ENCODE peak calls at places on chromosomes 1 and 21, in seven cellular contexts. One of them, this sample, is unnamed.

GRCh38 chr1:63774617-63775417 is 1.0 kb downstream of the ROR1 start:
- DNase-seq in RWPE1: peak; percentile 51
- DNase-seq in GM12892: peak; percentile 14
- DNase-seq in naive thymus-derived CD4-positive, alpha-beta T cell: no peak
- DNase-seq in myocyte: peak; percentile 56
- DNase-seq in erythroblast: no peak
- DNase-seq in GM12891: peak; percentile 19
- DNase-seq in this sample: peak; percentile 45

GRCh38 chr1:30043731-30044408 is 679.5 kb downstream of the MATN1 start:
- DNase-seq in GM12891: no peak
- DNase-seq in erythroblast: no peak
- DNase-seq in myocyte: no peak
- DNase-seq in GM12892: no peak
- DNase-seq in RWPE1: no peak
- DNase-seq in naive thymus-derived CD4-positive, alpha-beta T cell: no peak
- DNase-seq in this sample: no peak

GRCh38 chr1:96557336-96557735 is 164.2 kb upstream of the PTBP2 start:
- DNase-seq in myocyte: no peak
- DNase-seq in erythroblast: no peak
- DNase-seq in RWPE1: no peak
- DNase-seq in naive thymus-derived CD4-positive, alpha-beta T cell: no peak
- DNase-seq in GM12892: no peak
- DNase-seq in GM12891: no peak
- DNase-seq in this sample: no peak

GRCh38 chr1:84960371-84960770 is 36.5 kb downstream of the MCOLN2 start:
- DNase-seq in myocyte: peak; percentile 13
- DNase-seq in erythroblast: no peak
- DNase-seq in RWPE1: no peak
- DNase-seq in GM12892: no peak
- DNase-seq in GM12891: no peak
- DNase-seq in naive thymus-derived CD4-positive, alpha-beta T cell: no peak
- DNase-seq in this sample: no peak

GRCh38 chr1:231665046-231665445 is 38.5 kb downstream of the DISC1 start:
- DNase-seq in GM12892: no peak
- DNase-seq in naive thymus-derived CD4-positive, alpha-beta T cell: no peak
- DNase-seq in myocyte: no peak
- DNase-seq in RWPE1: no peak
- DNase-seq in erythroblast: no peak
- DNase-seq in GM12891: no peak
- DNase-seq in this sample: no peak

GRCh38 chr1:111139234-111139955 is 498 bp downstream of the DRAM2 start:
- DNase-seq in RWPE1: peak; percentile 57
- DNase-seq in GM12892: peak; percentile 40
- DNase-seq in GM12891: peak; percentile 37
- DNase-seq in naive thymus-derived CD4-positive, alpha-beta T cell: peak; percentile 38
- DNase-seq in myocyte: peak; percentile 62
- DNase-seq in erythroblast: peak; percentile 73
- DNase-seq in this sample: no peak

GRCh38 chr1:202765726-202766125 is 42.5 kb downstream of the KDM5B start:
- DNase-seq in GM12891: no peak
- DNase-seq in naive thymus-derived CD4-positive, alpha-beta T cell: no peak
- DNase-seq in myocyte: no peak
- DNase-seq in RWPE1: no peak
- DNase-seq in erythroblast: no peak
- DNase-seq in GM12892: no peak
- DNase-seq in this sample: no peak

GRCh38 chr1:227470688-227471087 is 92.7 kb upstream of the ZNF678 start:
- DNase-seq in GM12892: no peak
- DNase-seq in naive thymus-derived CD4-positive, alpha-beta T cell: no peak
- DNase-seq in erythroblast: no peak
- DNase-seq in myocyte: no peak
- DNase-seq in GM12891: no peak
- DNase-seq in RWPE1: no peak
- DNase-seq in this sample: no peak

GRCh38 chr1:198001776-198002408 is 84.7 kb downstream of the LHX9 start:
- DNase-seq in erythroblast: no peak
- DNase-seq in GM12892: no peak
- DNase-seq in naive thymus-derived CD4-positive, alpha-beta T cell: no peak
- DNase-seq in RWPE1: no peak
- DNase-seq in myocyte: no peak
- DNase-seq in GM12891: no peak
- DNase-seq in this sample: no peak

GRCh38 chr1:223496883-223497282 is 103.7 kb downstream of the CCDC185 start:
- DNase-seq in GM12892: no peak
- DNase-seq in naive thymus-derived CD4-positive, alpha-beta T cell: no peak
- DNase-seq in myocyte: no peak
- DNase-seq in erythroblast: no peak
- DNase-seq in RWPE1: no peak
- DNase-seq in GM12891: no peak
- DNase-seq in this sample: no peak

GRCh38 chr1:152645146-152645545 is 18.0 kb upstream of the LCE2D start:
- DNase-seq in erythroblast: no peak
- DNase-seq in GM12892: no peak
- DNase-seq in naive thymus-derived CD4-positive, alpha-beta T cell: no peak
- DNase-seq in RWPE1: no peak
- DNase-seq in myocyte: peak; percentile 64
- DNase-seq in GM12891: no peak
- DNase-seq in this sample: no peak

GRCh38 chr21:40835179-40835694 is 11.7 kb downstream of the DSCAM start:
- DNase-seq in naive thymus-derived CD4-positive, alpha-beta T cell: no peak
- DNase-seq in erythroblast: no peak
- DNase-seq in myocyte: no peak
- DNase-seq in GM12892: no peak
- DNase-seq in RWPE1: no peak
- DNase-seq in GM12891: no peak
- DNase-seq in this sample: no peak

GRCh38 chr1:119000371-119001180 is 12.4 kb upstream of the TBX15 start:
- DNase-seq in RWPE1: no peak
- DNase-seq in naive thymus-derived CD4-positive, alpha-beta T cell: no peak
- DNase-seq in GM12891: no peak
- DNase-seq in erythroblast: no peak
- DNase-seq in myocyte: no peak
- DNase-seq in GM12892: no peak
- DNase-seq in this sample: no peak

GRCh38 chr1:206049919-206050600 is 2.9 kb upstream of the RHEX start:
- DNase-seq in naive thymus-derived CD4-positive, alpha-beta T cell: no peak
- DNase-seq in RWPE1: no peak
- DNase-seq in GM12891: no peak
- DNase-seq in GM12892: no peak
- DNase-seq in erythroblast: no peak
- DNase-seq in myocyte: no peak
- DNase-seq in this sample: no peak

GRCh38 chr1:162914601-162915000 is 53.6 kb upstream of the CCDC190 start:
- DNase-seq in myocyte: no peak
- DNase-seq in naive thymus-derived CD4-positive, alpha-beta T cell: no peak
- DNase-seq in GM12892: no peak
- DNase-seq in GM12891: no peak
- DNase-seq in erythroblast: no peak
- DNase-seq in RWPE1: no peak
- DNase-seq in this sample: no peak

GRCh38 chr1:202858306-202858705 is 30.6 kb downstream of the RABIF start:
- DNase-seq in naive thymus-derived CD4-positive, alpha-beta T cell: no peak
- DNase-seq in erythroblast: no peak
- DNase-seq in RWPE1: no peak
- DNase-seq in myocyte: no peak
- DNase-seq in GM12891: no peak
- DNase-seq in GM12892: no peak
- DNase-seq in this sample: no peak

GRCh38 chr1:150302907-150303306 is 9.2 kb downstream of the MRPS21 start:
- DNase-seq in erythroblast: no peak
- DNase-seq in GM12892: no peak
- DNase-seq in RWPE1: no peak
- DNase-seq in myocyte: no peak
- DNase-seq in GM12891: no peak
- DNase-seq in naive thymus-derived CD4-positive, alpha-beta T cell: no peak
- DNase-seq in this sample: no peak

GRCh38 chr1:109931189-109931672 is 20.6 kb downstream of the CSF1 start:
- DNase-seq in GM12891: no peak
- DNase-seq in erythroblast: peak; percentile 55
- DNase-seq in RWPE1: no peak
- DNase-seq in GM12892: no peak
- DNase-seq in naive thymus-derived CD4-positive, alpha-beta T cell: no peak
- DNase-seq in myocyte: peak; percentile 85
- DNase-seq in this sample: peak; percentile 82

GRCh38 chr1:34784751-34785221 is 3.8 kb downstream of the GJB3 start:
- DNase-seq in RWPE1: no peak
- DNase-seq in myocyte: no peak
- DNase-seq in GM12891: no peak
- DNase-seq in erythroblast: no peak
- DNase-seq in GM12892: no peak
- DNase-seq in naive thymus-derived CD4-positive, alpha-beta T cell: no peak
- DNase-seq in this sample: no peak

GRCh38 chr1:214717323-214717722 is 114.3 kb downstream of the CENPF start:
- DNase-seq in naive thymus-derived CD4-positive, alpha-beta T cell: no peak
- DNase-seq in RWPE1: no peak
- DNase-seq in GM12892: no peak
- DNase-seq in GM12891: no peak
- DNase-seq in erythroblast: no peak
- DNase-seq in myocyte: no peak
- DNase-seq in this sample: no peak

GRCh38 chr1:174701565-174701964 is 253.8 kb downstream of the GPR52 start:
- DNase-seq in myocyte: no peak
- DNase-seq in GM12891: no peak
- DNase-seq in RWPE1: no peak
- DNase-seq in GM12892: no peak
- DNase-seq in erythroblast: no peak
- DNase-seq in naive thymus-derived CD4-positive, alpha-beta T cell: no peak
- DNase-seq in this sample: no peak

GRCh38 chr1:235030919-235031596 is 97.6 kb downstream of the TOMM20 start:
- DNase-seq in GM12892: no peak
- DNase-seq in GM12891: no peak
- DNase-seq in erythroblast: no peak
- DNase-seq in myocyte: no peak
- DNase-seq in naive thymus-derived CD4-positive, alpha-beta T cell: no peak
- DNase-seq in RWPE1: no peak
- DNase-seq in this sample: no peak

GRCh38 chr1:225318706-225319575 is 108.9 kb downstream of the LBR start:
- DNase-seq in erythroblast: peak; percentile 49
- DNase-seq in myocyte: peak; percentile 62
- DNase-seq in GM12892: peak; percentile 1
- DNase-seq in GM12891: peak; percentile 13
- DNase-seq in RWPE1: peak; percentile 72
- DNase-seq in naive thymus-derived CD4-positive, alpha-beta T cell: peak; percentile 2
- DNase-seq in this sample: no peak

GRCh38 chr1:22723151-22723550 is 12.5 kb downstream of the EPHB2 start:
- DNase-seq in RWPE1: no peak
- DNase-seq in GM12892: no peak
- DNase-seq in GM12891: no peak
- DNase-seq in myocyte: no peak
- DNase-seq in naive thymus-derived CD4-positive, alpha-beta T cell: no peak
- DNase-seq in erythroblast: no peak
- DNase-seq in this sample: no peak

GRCh38 chr1:17494114-17494729 is 45.3 kb upstream of the ARHGEF10L start:
- DNase-seq in naive thymus-derived CD4-positive, alpha-beta T cell: peak; percentile 25
- DNase-seq in RWPE1: peak; percentile 87
- DNase-seq in GM12892: peak; percentile 69
- DNase-seq in myocyte: peak; percentile 62
- DNase-seq in GM12891: peak; percentile 70
- DNase-seq in erythroblast: peak; percentile 84
- DNase-seq in this sample: peak; percentile 85

GRCh38 chr1:109307363-109308021 is 681 bp upstream of the MYBPHL start:
- DNase-seq in naive thymus-derived CD4-positive, alpha-beta T cell: no peak
- DNase-seq in erythroblast: no peak
- DNase-seq in RWPE1: no peak
- DNase-seq in GM12891: no peak
- DNase-seq in GM12892: no peak
- DNase-seq in myocyte: peak; percentile 63
- DNase-seq in this sample: no peak

GRCh38 chr1:35894183-35894582 is 11.2 kb downstream of the AGO1 start:
- DNase-seq in myocyte: no peak
- DNase-seq in GM12891: peak; percentile 28
- DNase-seq in naive thymus-derived CD4-positive, alpha-beta T cell: no peak
- DNase-seq in RWPE1: no peak
- DNase-seq in erythroblast: peak; percentile 62
- DNase-seq in GM12892: peak; percentile 16
- DNase-seq in this sample: no peak

GRCh38 chr1:34742667-34743270 is 12.1 kb upstream of the GJB5 start:
- DNase-seq in GM12892: peak; percentile 90
- DNase-seq in RWPE1: peak; percentile 86
- DNase-seq in naive thymus-derived CD4-positive, alpha-beta T cell: peak; percentile 61
- DNase-seq in GM12891: peak; percentile 92
- DNase-seq in erythroblast: peak; percentile 83
- DNase-seq in myocyte: peak; percentile 67
- DNase-seq in this sample: peak; percentile 74

GRCh38 chr1:183223467-183223866 is 37.4 kb downstream of the LAMC2 start:
- DNase-seq in erythroblast: no peak
- DNase-seq in GM12891: no peak
- DNase-seq in GM12892: no peak
- DNase-seq in RWPE1: no peak
- DNase-seq in myocyte: peak; percentile 68
- DNase-seq in naive thymus-derived CD4-positive, alpha-beta T cell: no peak
- DNase-seq in this sample: no peak

GRCh38 chr1:74502432-74502831 is 10.0 kb downstream of the LRRC53 start:
- DNase-seq in naive thymus-derived CD4-positive, alpha-beta T cell: no peak
- DNase-seq in GM12892: no peak
- DNase-seq in erythroblast: peak; percentile 6
- DNase-seq in GM12891: no peak
- DNase-seq in myocyte: peak; percentile 57
- DNase-seq in RWPE1: peak; percentile 2
- DNase-seq in this sample: no peak

GRCh38 chr1:51519857-51520699 is 1.0 kb upstream of the EPS15 start:
- DNase-seq in GM12892: no peak
- DNase-seq in GM12891: no peak
- DNase-seq in myocyte: no peak
- DNase-seq in RWPE1: no peak
- DNase-seq in erythroblast: peak; percentile 90
- DNase-seq in naive thymus-derived CD4-positive, alpha-beta T cell: peak; percentile 11
- DNase-seq in this sample: no peak

GRCh38 chr1:232767381-232768074 is 37.7 kb upstream of the MAP10 start:
- DNase-seq in naive thymus-derived CD4-positive, alpha-beta T cell: no peak
- DNase-seq in GM12891: no peak
- DNase-seq in GM12892: no peak
- DNase-seq in RWPE1: peak; percentile 79
- DNase-seq in erythroblast: no peak
- DNase-seq in myocyte: peak; percentile 38
- DNase-seq in this sample: peak; percentile 63

GRCh38 chr1:113947388-113948107 is 18.4 kb downstream of the HIPK1 start:
- DNase-seq in erythroblast: no peak
- DNase-seq in GM12892: no peak
- DNase-seq in GM12891: no peak
- DNase-seq in myocyte: no peak
- DNase-seq in RWPE1: no peak
- DNase-seq in naive thymus-derived CD4-positive, alpha-beta T cell: peak; percentile 55
- DNase-seq in this sample: no peak

GRCh38 chr1:207702317-207702716 is 49.5 kb upstream of the CD46 start:
- DNase-seq in GM12892: no peak
- DNase-seq in erythroblast: no peak
- DNase-seq in myocyte: no peak
- DNase-seq in GM12891: no peak
- DNase-seq in naive thymus-derived CD4-positive, alpha-beta T cell: no peak
- DNase-seq in RWPE1: no peak
- DNase-seq in this sample: no peak

GRCh38 chr1:235075121-235075954 is 53.3 kb downstream of the TOMM20 start:
- DNase-seq in erythroblast: no peak
- DNase-seq in GM12891: no peak
- DNase-seq in naive thymus-derived CD4-positive, alpha-beta T cell: no peak
- DNase-seq in myocyte: peak; percentile 98
- DNase-seq in RWPE1: no peak
- DNase-seq in GM12892: peak; percentile 59
- DNase-seq in this sample: peak; percentile 79

GRCh38 chr1:8312235-8313218 is 5.4 kb upstream of the SLC45A1 start:
- DNase-seq in erythroblast: no peak
- DNase-seq in GM12891: no peak
- DNase-seq in RWPE1: no peak
- DNase-seq in naive thymus-derived CD4-positive, alpha-beta T cell: no peak
- DNase-seq in myocyte: no peak
- DNase-seq in GM12892: no peak
- DNase-seq in this sample: no peak

GRCh38 chr1:33893147-33893830 is 29.4 kb downstream of the HMGB4 start:
- DNase-seq in naive thymus-derived CD4-positive, alpha-beta T cell: no peak
- DNase-seq in erythroblast: no peak
- DNase-seq in myocyte: no peak
- DNase-seq in GM12892: no peak
- DNase-seq in GM12891: no peak
- DNase-seq in RWPE1: no peak
- DNase-seq in this sample: no peak